ENCODE peak calls at places on chromosomes 3 and 15, in seven cellular contexts. F is stimulated activated CD8-positive, alpha-beta memory T cell treated with anti-CD3 and anti-CD28 coated beads, Interleukin-15, amount 100 ng/mL, for 24 hours; T is HFFc6; I is T-helper 2 cell; A is cardiac fibroblast; P is kidney tubule cell; Y is GM12891. X is an unnamed sample.

GRCh38 chr3:128698211-128699011 is 27.6 kb upstream of the RAB7A start:
- DNase-seq in A (peak; percentile 22), Y (peak; percentile 64), F (no peak), T (no peak), P (peak; percentile 43), I (peak; percentile 8), X (peak; percentile 67)

GRCh38 chr15:52678468-52679231 is 538 bp downstream of the ATOSA start:
- DNase-seq in T (peak; percentile 60), P (peak; percentile 61), Y (no peak), I (peak; percentile 61), F (peak; percentile 36), A (peak; percentile 68), X (peak; percentile 5)

GRCh38 chr15:77533986-77534385 is 98.7 kb downstream of the LINGO1 start:
- DNase-seq in Y (no peak), P (no peak), T (no peak), I (no peak), A (no peak), F (no peak), X (no peak)

GRCh38 chr3:95134693-95135375 is 1072.0 kb downstream of the NSUN3 start:
- DNase-seq in A (no peak), Y (no peak), P (peak; percentile 95), I (no peak), F (no peak), T (no peak), X (no peak)

GRCh38 chr15:67884514-67885225 is 44.8 kb upstream of the RNU6-1 start:
- DNase-seq in A (peak; percentile 90), T (peak; percentile 16), F (no peak), P (peak; percentile 59), Y (no peak), I (peak; percentile 19), X (peak; percentile 34)

GRCh38 chr3:190581041-190581501 is 67.2 kb downstream of the IL1RAP start:
- DNase-seq in Y (no peak), A (peak; percentile 66), I (no peak), T (peak; percentile 11), F (no peak), P (no peak), X (no peak)

GRCh38 chr3:45760878-45761711 is 35.2 kb downstream of the SLC6A20 start:
- DNase-seq in A (peak; percentile 81), P (peak; percentile 68), I (peak; percentile 18), Y (peak; percentile 75), T (peak; percentile 45), F (no peak), X (peak; percentile 84)

GRCh38 chr15:96720251-96720650 is 389.8 kb downstream of the NR2F2 start:
- DNase-seq in F (no peak), I (no peak), Y (no peak), A (no peak), T (no peak), P (no peak), X (no peak)

GRCh38 chr3:8600457-8600856 is 44.1 kb downstream of the SSUH2 start:
- DNase-seq in A (no peak), P (no peak), I (no peak), F (no peak), Y (no peak), T (no peak), X (no peak)

GRCh38 chr3:129360224-129360623 is 68.2 kb downstream of the EFCAB12 start:
- DNase-seq in A (no peak), P (no peak), T (no peak), Y (no peak), I (no peak), F (no peak), X (no peak)

GRCh38 chr3:149390772-149391212 is 13.3 kb upstream of the TM4SF1 start:
- DNase-seq in I (no peak), T (peak; percentile 83), P (peak; percentile 91), F (no peak), Y (no peak), A (no peak), X (no peak)

GRCh38 chr3:3635109-3635508 is 164.1 kb upstream of the LRRN1 start:
- DNase-seq in Y (no peak), F (no peak), A (no peak), T (no peak), P (no peak), I (no peak), X (no peak)

GRCh38 chr15:93071469-93071891 is 17.5 kb downstream of the RGMA start:
- DNase-seq in T (no peak), Y (no peak), F (no peak), A (peak; percentile 62), I (no peak), P (no peak), X (no peak)

GRCh38 chr3:48707157-48707556 is 9.9 kb downstream of the IP6K2 start:
- DNase-seq in T (no peak), F (no peak), Y (no peak), A (no peak), P (no peak), I (no peak), X (no peak)

GRCh38 chr3:47455806-47456452 is 19.8 kb downstream of the SCAP start:
- DNase-seq in I (no peak), P (no peak), F (no peak), A (peak; percentile 44), Y (no peak), T (no peak), X (no peak)

GRCh38 chr15:100919481-100920405 is 586 bp downstream of the LRRK1 start:
- DNase-seq in I (no peak), Y (no peak), F (no peak), A (peak; percentile 24), P (peak; percentile 22), T (no peak), X (peak; percentile 39)

GRCh38 chr15:71153823-71154524 is 38.7 kb downstream of the THSD4 start:
- DNase-seq in A (peak; percentile 28), F (no peak), P (peak; percentile 83), I (no peak), T (no peak), Y (no peak), X (no peak)

GRCh38 chr3:112568642-112569041 is 6.8 kb downstream of the SLC35A5 start:
- DNase-seq in I (no peak), P (peak; percentile 67), Y (no peak), F (no peak), A (no peak), T (no peak), X (no peak)

GRCh38 chr15:89429023-89429422 is 67.4 kb downstream of the RHCG start:
- DNase-seq in I (no peak), Y (no peak), T (peak; percentile 23), F (no peak), A (no peak), P (peak; percentile 48), X (no peak)

GRCh38 chr3:178475062-178475461 is 61.2 kb upstream of the KCNMB2 start:
- DNase-seq in A (no peak), P (no peak), T (no peak), F (no peak), Y (no peak), I (no peak), X (no peak)

GRCh38 chr3:188185717-188186236 is 31.8 kb downstream of the LPP start:
- DNase-seq in Y (no peak), P (peak; percentile 56), A (no peak), I (no peak), T (peak; percentile 44), F (no peak), X (no peak)

GRCh38 chr3:133494469-133494868 is 79.0 kb upstream of the CDV3 start:
- DNase-seq in P (no peak), T (no peak), I (no peak), F (no peak), A (peak; percentile 48), Y (no peak), X (peak; percentile 58)

GRCh38 chr3:46354478-46354877 is 567 bp downstream of the CCR2 start:
- DNase-seq in P (no peak), A (no peak), I (no peak), F (no peak), Y (no peak), T (no peak), X (no peak)

GRCh38 chr3:196712514-196713413 is 587 bp downstream of the PIGX start:
- DNase-seq in Y (no peak), P (peak; percentile 37), I (peak; percentile 69), F (peak; percentile 41), A (peak; percentile 74), T (peak; percentile 25), X (peak; percentile 59)

GRCh38 chr15:90320885-90321278 is 31.2 kb upstream of the ZNF774 start:
- DNase-seq in F (no peak), T (no peak), A (no peak), I (no peak), Y (no peak), P (no peak), X (no peak)

GRCh38 chr3:167450675-167451074 is 23.2 kb downstream of the SERPINI2 start:
- DNase-seq in A (no peak), T (no peak), Y (no peak), I (no peak), F (no peak), P (no peak), X (no peak)

GRCh38 chr3:101902041-101902440 is 52.7 kb downstream of the NFKBIZ start:
- DNase-seq in Y (no peak), I (no peak), P (peak; percentile 100), T (peak; percentile 93), F (no peak), A (peak; percentile 82), X (peak; percentile 14)

GRCh38 chr15:22831473-22831872 is 7.0 kb upstream of the NIPA2 start:
- DNase-seq in Y (no peak), P (peak; percentile 37), F (no peak), I (no peak), A (peak; percentile 13), T (no peak), X (no peak)

GRCh38 chr3:69791919-69792399 is 52.7 kb downstream of the MITF start:
- DNase-seq in I (no peak), F (no peak), T (peak; percentile 70), Y (no peak), A (peak; percentile 68), P (peak; percentile 46), X (no peak)

X was measured in 8988T.